ENCODE peak calls at places on chromosomes 6 and 20, in eight cellular contexts. One of them, this sample, is unnamed.

GRCh38 chr20:10523438-10523837 is 88.3 kb downstream of the SLX4IP start:
- DNase-seq in GM10248: no peak
- DNase-seq in CD4-positive, alpha-beta memory T cell: no peak
- DNase-seq in activated CD8-positive, alpha-beta memory T cell treated with anti-CD3 and anti-CD28 coated beads, Interleukin-2, amount 10 ng/mL, durations not matched to agents 7 days and 5 days: no peak
- DNase-seq in fibroblast of lung: no peak
- DNase-seq in activated gamma-delta T cell treated with Interleukin-2 at 50 U/mL for 16 hours: no peak
- DNase-seq in neural progenitor cell: no peak
- DNase-seq in kidney: no peak
- DNase-seq in this sample: no peak

GRCh38 chr20:1508576-1508975 is 17.4 kb upstream of the SIRPB2 start:
- DNase-seq in CD4-positive, alpha-beta memory T cell: no peak
- DNase-seq in neural progenitor cell: no peak
- DNase-seq in kidney: no peak
- DNase-seq in GM10248: no peak
- DNase-seq in fibroblast of lung: no peak
- DNase-seq in activated gamma-delta T cell treated with Interleukin-2 at 50 U/mL for 16 hours: no peak
- DNase-seq in activated CD8-positive, alpha-beta memory T cell treated with anti-CD3 and anti-CD28 coated beads, Interleukin-2, amount 10 ng/mL, durations not matched to agents 7 days and 5 days: no peak
- DNase-seq in this sample: no peak

GRCh38 chr6:41654433-41655020 is 16.3 kb downstream of the MDFI start:
- DNase-seq in activated gamma-delta T cell treated with Interleukin-2 at 50 U/mL for 16 hours: no peak
- DNase-seq in kidney: peak
- DNase-seq in fibroblast of lung: no peak
- DNase-seq in neural progenitor cell: no peak
- DNase-seq in activated CD8-positive, alpha-beta memory T cell treated with anti-CD3 and anti-CD28 coated beads, Interleukin-2, amount 10 ng/mL, durations not matched to agents 7 days and 5 days: no peak
- DNase-seq in GM10248: no peak
- DNase-seq in CD4-positive, alpha-beta memory T cell: no peak
- DNase-seq in this sample: peak

GRCh38 chr6:32627831-32628230 is 9.4 kb upstream of the HLA-DQA1 start:
- DNase-seq in kidney: no peak
- DNase-seq in CD4-positive, alpha-beta memory T cell: peak
- DNase-seq in GM10248: no peak
- DNase-seq in activated CD8-positive, alpha-beta memory T cell treated with anti-CD3 and anti-CD28 coated beads, Interleukin-2, amount 10 ng/mL, durations not matched to agents 7 days and 5 days: no peak
- DNase-seq in activated gamma-delta T cell treated with Interleukin-2 at 50 U/mL for 16 hours: no peak
- DNase-seq in neural progenitor cell: no peak
- DNase-seq in fibroblast of lung: peak
- DNase-seq in this sample: no peak

GRCh38 chr6:32849126-32849525 is 4.4 kb downstream of the TAP1 start:
- DNase-seq in activated gamma-delta T cell treated with Interleukin-2 at 50 U/mL for 16 hours: no peak
- DNase-seq in GM10248: no peak
- DNase-seq in neural progenitor cell: no peak
- DNase-seq in fibroblast of lung: no peak
- DNase-seq in kidney: no peak
- DNase-seq in CD4-positive, alpha-beta memory T cell: no peak
- DNase-seq in activated CD8-positive, alpha-beta memory T cell treated with anti-CD3 and anti-CD28 coated beads, Interleukin-2, amount 10 ng/mL, durations not matched to agents 7 days and 5 days: no peak
- DNase-seq in this sample: no peak

GRCh38 chr20:42650345-42650744 is 539.4 kb downstream of the PTPRT start:
- DNase-seq in CD4-positive, alpha-beta memory T cell: no peak
- DNase-seq in GM10248: no peak
- DNase-seq in neural progenitor cell: no peak
- DNase-seq in kidney: no peak
- DNase-seq in fibroblast of lung: no peak
- DNase-seq in activated CD8-positive, alpha-beta memory T cell treated with anti-CD3 and anti-CD28 coated beads, Interleukin-2, amount 10 ng/mL, durations not matched to agents 7 days and 5 days: no peak
- DNase-seq in activated gamma-delta T cell treated with Interleukin-2 at 50 U/mL for 16 hours: no peak
- DNase-seq in this sample: no peak

GRCh38 chr6:5208491-5208890 is 52.3 kb downstream of the LYRM4 start:
- DNase-seq in kidney: no peak
- DNase-seq in activated gamma-delta T cell treated with Interleukin-2 at 50 U/mL for 16 hours: no peak
- DNase-seq in activated CD8-positive, alpha-beta memory T cell treated with anti-CD3 and anti-CD28 coated beads, Interleukin-2, amount 10 ng/mL, durations not matched to agents 7 days and 5 days: no peak
- DNase-seq in CD4-positive, alpha-beta memory T cell: no peak
- DNase-seq in neural progenitor cell: no peak
- DNase-seq in GM10248: no peak
- DNase-seq in fibroblast of lung: peak
- DNase-seq in this sample: no peak

GRCh38 chr6:151704383-151704782 is 103.1 kb upstream of the ESR1 start:
- DNase-seq in activated CD8-positive, alpha-beta memory T cell treated with anti-CD3 and anti-CD28 coated beads, Interleukin-2, amount 10 ng/mL, durations not matched to agents 7 days and 5 days: no peak
- DNase-seq in GM10248: no peak
- DNase-seq in kidney: no peak
- DNase-seq in activated gamma-delta T cell treated with Interleukin-2 at 50 U/mL for 16 hours: no peak
- DNase-seq in neural progenitor cell: no peak
- DNase-seq in CD4-positive, alpha-beta memory T cell: no peak
- DNase-seq in fibroblast of lung: no peak
- DNase-seq in this sample: no peak

GRCh38 chr20:45508068-45508886 is 7.1 kb downstream of the SPINT3 start:
- DNase-seq in GM10248: no peak
- DNase-seq in activated CD8-positive, alpha-beta memory T cell treated with anti-CD3 and anti-CD28 coated beads, Interleukin-2, amount 10 ng/mL, durations not matched to agents 7 days and 5 days: no peak
- DNase-seq in activated gamma-delta T cell treated with Interleukin-2 at 50 U/mL for 16 hours: no peak
- DNase-seq in CD4-positive, alpha-beta memory T cell: no peak
- DNase-seq in neural progenitor cell: no peak
- DNase-seq in kidney: no peak
- DNase-seq in fibroblast of lung: no peak
- DNase-seq in this sample: no peak

GRCh38 chr6:14817068-14817467 is 428.8 kb upstream of the JARID2 start:
- DNase-seq in kidney: no peak
- DNase-seq in CD4-positive, alpha-beta memory T cell: no peak
- DNase-seq in fibroblast of lung: no peak
- DNase-seq in GM10248: no peak
- DNase-seq in activated gamma-delta T cell treated with Interleukin-2 at 50 U/mL for 16 hours: no peak
- DNase-seq in activated CD8-positive, alpha-beta memory T cell treated with anti-CD3 and anti-CD28 coated beads, Interleukin-2, amount 10 ng/mL, durations not matched to agents 7 days and 5 days: no peak
- DNase-seq in neural progenitor cell: no peak
- DNase-seq in this sample: no peak

GRCh38 chr6:26743941-26744699 is 84.6 kb upstream of the ZNF322 start:
- DNase-seq in activated gamma-delta T cell treated with Interleukin-2 at 50 U/mL for 16 hours: no peak
- DNase-seq in GM10248: no peak
- DNase-seq in activated CD8-positive, alpha-beta memory T cell treated with anti-CD3 and anti-CD28 coated beads, Interleukin-2, amount 10 ng/mL, durations not matched to agents 7 days and 5 days: no peak
- DNase-seq in CD4-positive, alpha-beta memory T cell: no peak
- DNase-seq in neural progenitor cell: peak
- DNase-seq in fibroblast of lung: no peak
- DNase-seq in kidney: peak
- DNase-seq in this sample: no peak